ENCODE peak calls at places on chromosomes 13 and 19, in five cellular contexts. One of them, this sample, is unnamed.

GRCh38 chr13:67075239-67075638 is 154.9 kb downstream of the PCDH9 start:
- DNase-seq in mammary epithelial cell: peak
- DNase-seq in neuronal stem cell: no peak
- DNase-seq in A172: no peak
- DNase-seq in PC-3: peak
- DNase-seq in this sample: peak

GRCh38 chr19:17160908-17161307 is 54.2 kb upstream of the USE1 start:
- DNase-seq in mammary epithelial cell: no peak
- DNase-seq in PC-3: no peak
- DNase-seq in A172: no peak
- DNase-seq in neuronal stem cell: no peak
- DNase-seq in this sample: no peak

GRCh38 chr19:17107546-17108452 is 32.2 kb downstream of the MYO9B start:
- DNase-seq in A172: peak
- DNase-seq in neuronal stem cell: no peak
- DNase-seq in PC-3: peak
- DNase-seq in mammary epithelial cell: peak
- DNase-seq in this sample: peak

GRCh38 chr13:42794572-42795275 is 13.3 kb downstream of the FAM216B start:
- DNase-seq in mammary epithelial cell: no peak
- DNase-seq in PC-3: no peak
- DNase-seq in A172: no peak
- DNase-seq in neuronal stem cell: no peak
- DNase-seq in this sample: no peak

GRCh38 chr19:5676105-5676671 is 4.1 kb downstream of the MICOS13 start:
- DNase-seq in neuronal stem cell: no peak
- DNase-seq in A172: no peak
- DNase-seq in PC-3: no peak
- DNase-seq in mammary epithelial cell: no peak
- DNase-seq in this sample: no peak

GRCh38 chr13:43304945-43305344 is 281.6 kb downstream of the DNAJC15 start:
- DNase-seq in mammary epithelial cell: no peak
- DNase-seq in neuronal stem cell: no peak
- DNase-seq in A172: no peak
- DNase-seq in PC-3: no peak
- DNase-seq in this sample: peak

GRCh38 chr13:28488376-28489005 is 6.4 kb downstream of the FLT1 start:
- DNase-seq in PC-3: no peak
- DNase-seq in A172: no peak
- DNase-seq in neuronal stem cell: no peak
- DNase-seq in mammary epithelial cell: no peak
- DNase-seq in this sample: no peak

GRCh38 chr13:60311527-60311926 is 85.5 kb upstream of the TDRD3 start:
- DNase-seq in mammary epithelial cell: no peak
- DNase-seq in PC-3: no peak
- DNase-seq in A172: no peak
- DNase-seq in neuronal stem cell: no peak
- DNase-seq in this sample: no peak

GRCh38 chr13:26971990-26972888 is 199.4 kb downstream of the USP12 start:
- DNase-seq in A172: no peak
- DNase-seq in neuronal stem cell: peak
- DNase-seq in PC-3: peak
- DNase-seq in mammary epithelial cell: peak
- DNase-seq in this sample: no peak

GRCh38 chr13:33206425-33206824 is 79.1 kb downstream of the STARD13 start:
- DNase-seq in neuronal stem cell: no peak
- DNase-seq in mammary epithelial cell: no peak
- DNase-seq in PC-3: peak
- DNase-seq in A172: no peak
- DNase-seq in this sample: no peak

GRCh38 chr19:17775245-17775927 is 19.6 kb upstream of the B3GNT3 start:
- DNase-seq in A172: peak
- DNase-seq in neuronal stem cell: peak
- DNase-seq in PC-3: peak
- DNase-seq in mammary epithelial cell: no peak
- DNase-seq in this sample: peak

GRCh38 chr19:48815870-48816501 is 5.2 kb upstream of the BCAT2 start:
- DNase-seq in A172: peak
- DNase-seq in mammary epithelial cell: peak
- DNase-seq in PC-3: no peak
- DNase-seq in neuronal stem cell: no peak
- DNase-seq in this sample: no peak

GRCh38 chr13:47794963-47795362 is 206.1 kb downstream of the SUCLA2 start:
- DNase-seq in mammary epithelial cell: peak
- DNase-seq in A172: no peak
- DNase-seq in PC-3: peak
- DNase-seq in neuronal stem cell: no peak
- DNase-seq in this sample: peak

GRCh38 chr19:28705008-28705407 is 507.9 kb downstream of the UQCRFS1 start:
- DNase-seq in mammary epithelial cell: peak
- DNase-seq in A172: peak
- DNase-seq in PC-3: peak
- DNase-seq in neuronal stem cell: no peak
- DNase-seq in this sample: peak